ENCODE peak calls at places on chromosomes 11 and 22, in nine cellular contexts. One of them, this sample, is unnamed.

GRCh38 chr22:35749808-35750207 is 32.1 kb downstream of the APOL5 start:
- DNase-seq in activated CD4-positive, alpha-beta T cell treated with anti-CD3 and anti-CD28 coated beads, Interleukin-2, amount 50 U/mL, for 48 hours: no peak
- DNase-seq in RKO: no peak
- DNase-seq in left colon: no peak
- DNase-seq in CD4-positive, alpha-beta T cell: no peak
- DNase-seq in nucleus accumbens: no peak
- DNase-seq in choroid plexus epithelial cell: no peak
- DNase-seq in dorsolateral prefrontal cortex: no peak
- DNase-seq in SJSA1: peak; percentile 73
- DNase-seq in this sample: no peak

GRCh38 chr11:76686261-76687079 is 15.9 kb upstream of the LRRC32 start:
- DNase-seq in activated CD4-positive, alpha-beta T cell treated with anti-CD3 and anti-CD28 coated beads, Interleukin-2, amount 50 U/mL, for 48 hours: no peak
- DNase-seq in RKO: no peak
- DNase-seq in left colon: no peak
- DNase-seq in CD4-positive, alpha-beta T cell: no peak
- DNase-seq in nucleus accumbens: no peak
- DNase-seq in choroid plexus epithelial cell: no peak
- DNase-seq in dorsolateral prefrontal cortex: no peak
- DNase-seq in SJSA1: no peak
- DNase-seq in this sample: no peak

GRCh38 chr11:32172771-32173170 is 81.9 kb downstream of the RCN1 start:
- DNase-seq in activated CD4-positive, alpha-beta T cell treated with anti-CD3 and anti-CD28 coated beads, Interleukin-2, amount 50 U/mL, for 48 hours: no peak
- DNase-seq in RKO: no peak
- DNase-seq in left colon: no peak
- DNase-seq in CD4-positive, alpha-beta T cell: no peak
- DNase-seq in nucleus accumbens: no peak
- DNase-seq in choroid plexus epithelial cell: no peak
- DNase-seq in dorsolateral prefrontal cortex: peak; percentile 62
- DNase-seq in SJSA1: no peak
- DNase-seq in this sample: no peak

GRCh38 chr22:24146190-24146616 is 35.1 kb upstream of the SUSD2 start:
- DNase-seq in activated CD4-positive, alpha-beta T cell treated with anti-CD3 and anti-CD28 coated beads, Interleukin-2, amount 50 U/mL, for 48 hours: no peak
- DNase-seq in RKO: no peak
- DNase-seq in left colon: peak; percentile 91
- DNase-seq in CD4-positive, alpha-beta T cell: no peak
- DNase-seq in nucleus accumbens: no peak
- DNase-seq in choroid plexus epithelial cell: peak; percentile 87
- DNase-seq in dorsolateral prefrontal cortex: no peak
- DNase-seq in SJSA1: no peak
- DNase-seq in this sample: no peak

GRCh38 chr11:116980136-116980793 is 118.0 kb downstream of the SIK3 start:
- DNase-seq in activated CD4-positive, alpha-beta T cell treated with anti-CD3 and anti-CD28 coated beads, Interleukin-2, amount 50 U/mL, for 48 hours: no peak
- DNase-seq in RKO: no peak
- DNase-seq in left colon: no peak
- DNase-seq in CD4-positive, alpha-beta T cell: no peak
- DNase-seq in nucleus accumbens: no peak
- DNase-seq in choroid plexus epithelial cell: no peak
- DNase-seq in dorsolateral prefrontal cortex: no peak
- DNase-seq in SJSA1: no peak
- DNase-seq in this sample: no peak

GRCh38 chr11:133149698-133150097 is 382.6 kb downstream of the OPCML start:
- DNase-seq in activated CD4-positive, alpha-beta T cell treated with anti-CD3 and anti-CD28 coated beads, Interleukin-2, amount 50 U/mL, for 48 hours: no peak
- DNase-seq in RKO: no peak
- DNase-seq in left colon: no peak
- DNase-seq in CD4-positive, alpha-beta T cell: no peak
- DNase-seq in nucleus accumbens: no peak
- DNase-seq in choroid plexus epithelial cell: no peak
- DNase-seq in dorsolateral prefrontal cortex: no peak
- DNase-seq in SJSA1: no peak
- DNase-seq in this sample: no peak

GRCh38 chr22:39601180-39601535 is 30.6 kb downstream of the CACNA1I start:
- DNase-seq in activated CD4-positive, alpha-beta T cell treated with anti-CD3 and anti-CD28 coated beads, Interleukin-2, amount 50 U/mL, for 48 hours: no peak
- DNase-seq in RKO: no peak
- DNase-seq in left colon: no peak
- DNase-seq in CD4-positive, alpha-beta T cell: no peak
- DNase-seq in nucleus accumbens: no peak
- DNase-seq in choroid plexus epithelial cell: no peak
- DNase-seq in dorsolateral prefrontal cortex: no peak
- DNase-seq in SJSA1: no peak
- DNase-seq in this sample: no peak

GRCh38 chr11:130947481-130947880 is 31.2 kb upstream of the SNX19 start:
- DNase-seq in activated CD4-positive, alpha-beta T cell treated with anti-CD3 and anti-CD28 coated beads, Interleukin-2, amount 50 U/mL, for 48 hours: no peak
- DNase-seq in RKO: no peak
- DNase-seq in left colon: no peak
- DNase-seq in CD4-positive, alpha-beta T cell: no peak
- DNase-seq in nucleus accumbens: no peak
- DNase-seq in choroid plexus epithelial cell: no peak
- DNase-seq in dorsolateral prefrontal cortex: no peak
- DNase-seq in SJSA1: no peak
- DNase-seq in this sample: no peak